ENCODE peak calls at places on chromosomes 5 and 9, in ten cellular contexts. F is heart left ventricle, A is GM13977, P is BE2C, I is body of pancreas, G is spleen, S is neural crest cell, Y is mesothelial cell of epicardium, X is heart right ventricle, K is OCI-LY7. N is an unnamed sample.

GRCh38 chr9:14188011-14188410 is 125.9 kb downstream of the NFIB start:
- DNase-seq in F (no peak), A (no peak), P (no peak), I (no peak), G (no peak), S (no peak), Y (no peak), X (no peak), K (no peak), N (no peak)

GRCh38 chr5:172885594-172886340 is 51.7 kb downstream of the ERGIC1 start:
- DNase-seq in F (peak), A (no peak), P (no peak), I (no peak), G (no peak), S (no peak), Y (no peak), X (peak), K (no peak), N (no peak)

GRCh38 chr5:757931-758697 is 26.4 kb downstream of the ZDHHC11B start:
- DNase-seq in F (peak), A (no peak), P (peak), I (peak), G (no peak), S (peak), Y (no peak), X (peak), K (no peak), N (peak)

GRCh38 chr5:90641528-90641927 is 82.9 kb downstream of the ADGRV1 start:
- DNase-seq in F (no peak), A (no peak), P (no peak), I (no peak), G (no peak), S (no peak), Y (no peak), X (no peak), K (no peak), N (no peak)

GRCh38 chr5:1551426-1551825 is 27.7 kb upstream of the LPCAT1 start:
- DNase-seq in F (no peak), A (no peak), P (no peak), I (no peak), G (no peak), S (no peak), Y (no peak), X (no peak), K (no peak), N (no peak)

GRCh38 chr5:103035701-103036100 is 84.2 kb downstream of the GIN1 start:
- DNase-seq in F (no peak), A (no peak), P (no peak), I (no peak), G (no peak), S (no peak), Y (no peak), X (no peak), K (no peak), N (no peak)

GRCh38 chr9:74107692-74108091 is 389.4 kb upstream of the RORB start:
- DNase-seq in F (no peak), A (no peak), P (no peak), I (no peak), G (no peak), S (no peak), Y (no peak), X (no peak), K (no peak), N (no peak)

GRCh38 chr9:124285490-124285889 is 27.7 kb downstream of the NEK6 start:
- DNase-seq in F (no peak), A (no peak), P (no peak), I (no peak), G (no peak), S (no peak), Y (no peak), X (no peak), K (no peak), N (no peak)

GRCh38 chr9:30235564-30235963 is 2148.9 kb upstream of the ACO1 start:
- DNase-seq in F (no peak), A (no peak), P (no peak), I (no peak), G (no peak), S (no peak), Y (no peak), X (no peak), K (no peak), N (no peak)

GRCh38 chr5:151492729-151493128 is 45.3 kb downstream of the SLC36A1 start:
- DNase-seq in F (no peak), A (no peak), P (no peak), I (no peak), G (no peak), S (no peak), Y (no peak), X (no peak), K (no peak), N (no peak)

GRCh38 chr9:89837152-89837551 is 232.3 kb downstream of the GADD45G start:
- DNase-seq in F (no peak), A (no peak), P (no peak), I (no peak), G (no peak), S (no peak), Y (no peak), X (no peak), K (no peak), N (no peak)

GRCh38 chr5:149257875-149258705 is 13.6 kb upstream of the AFAP1L1 start:
- DNase-seq in F (no peak), A (no peak), P (no peak), I (no peak), G (no peak), S (no peak), Y (no peak), X (no peak), K (no peak), N (no peak)

GRCh38 chr5:109102291-109102690 is 307.5 kb downstream of the PJA2 start:
- DNase-seq in F (no peak), A (no peak), P (no peak), I (no peak), G (no peak), S (no peak), Y (no peak), X (no peak), K (no peak), N (no peak)

GRCh38 chr9:130995399-130995941 is 13.5 kb upstream of the LAMC3 start:
- DNase-seq in F (peak), A (no peak), P (peak), I (no peak), G (no peak), S (no peak), Y (no peak), X (peak), K (peak), N (no peak)

GRCh38 chr5:121805931-121806330 is 45.8 kb upstream of the FTMT start:
- DNase-seq in F (no peak), A (no peak), P (peak), I (no peak), G (no peak), S (no peak), Y (no peak), X (no peak), K (no peak), N (no peak)

GRCh38 chr5:144812770-144813169 is 642.1 kb downstream of the KCTD16 start:
- DNase-seq in F (no peak), A (no peak), P (no peak), I (peak), G (no peak), S (no peak), Y (no peak), X (no peak), K (no peak), N (no peak)

GRCh38 chr5:16726538-16726946 is 109.7 kb upstream of the RETREG1 start:
- DNase-seq in F (no peak), A (no peak), P (no peak), I (no peak), G (no peak), S (no peak), Y (no peak), X (peak), K (peak), N (peak)

GRCh38 chr5:135505973-135506372 is 29.8 kb downstream of the NEUROG1 start:
- DNase-seq in F (no peak), A (no peak), P (no peak), I (no peak), G (no peak), S (no peak), Y (no peak), X (no peak), K (no peak), N (no peak)

GRCh38 chr5:132425009-132425937 is 55.8 kb downstream of the SLC22A5 start:
- DNase-seq in F (no peak), A (peak), P (no peak), I (no peak), G (peak), S (no peak), Y (no peak), X (no peak), K (peak), N (no peak)

GRCh38 chr9:136726631-136727191 is 14.3 kb downstream of the DIPK1B start:
- DNase-seq in F (no peak), A (peak), P (peak), I (peak), G (no peak), S (no peak), Y (no peak), X (no peak), K (peak), N (no peak)

GRCh38 chr9:99352786-99353185 is 130.7 kb downstream of the SEC61B start:
- DNase-seq in F (no peak), A (no peak), P (no peak), I (no peak), G (no peak), S (no peak), Y (no peak), X (no peak), K (no peak), N (no peak)

GRCh38 chr5:149144637-149145036 is 3.3 kb downstream of the ABLIM3 start:
- DNase-seq in F (no peak), A (no peak), P (no peak), I (no peak), G (no peak), S (no peak), Y (no peak), X (no peak), K (no peak), N (no peak)

GRCh38 chr5:147403659-147404640 is 105.9 kb downstream of the DPYSL3 start:
- DNase-seq in F (peak), A (peak), P (no peak), I (peak), G (no peak), S (no peak), Y (no peak), X (peak), K (no peak), N (peak)

GRCh38 chr9:68653141-68653595 is 51.9 kb upstream of the PIP5K1B start:
- DNase-seq in F (no peak), A (peak), P (no peak), I (no peak), G (no peak), S (no peak), Y (no peak), X (no peak), K (no peak), N (no peak)

GRCh38 chr5:144697847-144698262 is 527.2 kb downstream of the KCTD16 start:
- DNase-seq in F (no peak), A (no peak), P (no peak), I (no peak), G (no peak), S (no peak), Y (no peak), X (no peak), K (no peak), N (no peak)

GRCh38 chr5:171525086-171525485 is 105.6 kb downstream of the FGF18 start:
- DNase-seq in F (no peak), A (no peak), P (no peak), I (no peak), G (no peak), S (no peak), Y (no peak), X (no peak), K (no peak), N (no peak)

GRCh38 chr5:171520300-171521170 is 101.1 kb downstream of the FGF18 start:
- DNase-seq in F (peak), A (no peak), P (no peak), I (no peak), G (peak), S (no peak), Y (no peak), X (no peak), K (no peak), N (peak)

GRCh38 chr5:94746731-94747124 is 128.3 kb downstream of the SLF1 start:
- DNase-seq in F (no peak), A (no peak), P (no peak), I (no peak), G (no peak), S (no peak), Y (no peak), X (no peak), K (peak), N (no peak)

GRCh38 chr9:129968690-129969485 is 74.1 kb downstream of the FNBP1 start:
- DNase-seq in F (no peak), A (no peak), P (no peak), I (no peak), G (no peak), S (no peak), Y (no peak), X (no peak), K (no peak), N (no peak)

GRCh38 chr5:2817031-2817603 is 65.6 kb upstream of the IRX2 start:
- DNase-seq in F (no peak), A (no peak), P (no peak), I (no peak), G (no peak), S (no peak), Y (no peak), X (no peak), K (no peak), N (no peak)

GRCh38 chr5:34474573-34475021 is 181.5 kb upstream of the RAI14 start:
- DNase-seq in F (no peak), A (no peak), P (peak), I (peak), G (no peak), S (no peak), Y (no peak), X (no peak), K (peak), N (peak)

GRCh38 chr5:1053391-1054017 is 44.9 kb downstream of the NKD2 start:
- DNase-seq in F (peak), A (no peak), P (no peak), I (no peak), G (no peak), S (no peak), Y (no peak), X (no peak), K (no peak), N (no peak)

GRCh38 chr9:137445930-137446431 is 4.8 kb upstream of the ENTPD8 start:
- DNase-seq in F (peak), A (no peak), P (peak), I (no peak), G (peak), S (no peak), Y (no peak), X (no peak), K (no peak), N (no peak)

GRCh38 chr9:121989010-121989409 is 104.1 kb downstream of the TTLL11 start:
- DNase-seq in F (peak), A (no peak), P (peak), I (no peak), G (no peak), S (no peak), Y (no peak), X (no peak), K (no peak), N (peak)

GRCh38 chr5:145971108-145971507 is 34.7 kb downstream of the SH3RF2 start:
- DNase-seq in F (no peak), A (no peak), P (no peak), I (no peak), G (no peak), S (no peak), Y (no peak), X (no peak), K (no peak), N (no peak)

GRCh38 chr5:62732677-62733121 is 154.1 kb downstream of the LRRC70 start:
- DNase-seq in F (no peak), A (no peak), P (no peak), I (no peak), G (no peak), S (no peak), Y (no peak), X (no peak), K (no peak), N (no peak)

GRCh38 chr5:146877783-146878470 is 630 bp downstream of the PPP2R2B start:
- DNase-seq in F (no peak), A (peak), P (peak), I (peak), G (peak), S (peak), Y (peak), X (peak), K (no peak), N (peak)

GRCh38 chr5:76401801-76402250 is 1.3 kb upstream of the IQGAP2 start:
- DNase-seq in F (no peak), A (peak), P (no peak), I (no peak), G (peak), S (no peak), Y (no peak), X (no peak), K (peak), N (no peak)

GRCh38 chr5:7886849-7887460 is 18.0 kb downstream of the MTRR start:
- DNase-seq in F (no peak), A (peak), P (no peak), I (no peak), G (no peak), S (no peak), Y (no peak), X (no peak), K (peak), N (no peak)
- TF ChIP-seq CTCF in F (peak), A (peak), P (peak), I (peak), G (peak), S (peak), Y (no peak), X (peak), K (peak), N (peak)

GRCh38 chr5:163104496-163104895 is 332.9 kb upstream of the CCNG1 start:
- DNase-seq in F (no peak), A (no peak), P (peak), I (peak), G (no peak), S (no peak), Y (no peak), X (no peak), K (no peak), N (no peak)
- TF ChIP-seq CTCF in F (no peak), A (peak), P (peak), I (peak), G (no peak), S (peak), Y (no peak), X (no peak), K (peak), N (no peak)

GRCh38 chr9:2985343-2985742 is 141.4 kb upstream of the PUM3 start:
- DNase-seq in F (no peak), A (no peak), P (no peak), I (peak), G (no peak), S (no peak), Y (no peak), X (no peak), K (no peak), N (no peak)

GRCh38 chr9:2992427-2992826 is 148.5 kb upstream of the PUM3 start:
- DNase-seq in F (no peak), A (no peak), P (no peak), I (no peak), G (no peak), S (no peak), Y (no peak), X (no peak), K (no peak), N (no peak)

GRCh38 chr9:2987679-2988078 is 143.8 kb upstream of the PUM3 start:
- DNase-seq in F (no peak), A (no peak), P (no peak), I (no peak), G (no peak), S (no peak), Y (no peak), X (no peak), K (no peak), N (no peak)

GRCh38 chr9:2991292-2991691 is 147.4 kb upstream of the PUM3 start:
- DNase-seq in F (no peak), A (no peak), P (no peak), I (no peak), G (no peak), S (no peak), Y (no peak), X (no peak), K (no peak), N (no peak)
- TF ChIP-seq CTCF in F (no peak), A (no peak), P (no peak), I (no peak), G (no peak), S (peak), Y (no peak), X (no peak), K (peak), N (no peak)

GRCh38 chr9:113507256-113507655 is 43.7 kb downstream of the RGS3 start:
- DNase-seq in F (no peak), A (no peak), P (no peak), I (no peak), G (peak), S (no peak), Y (no peak), X (no peak), K (no peak), N (no peak)

GRCh38 chr9:113511047-113511521 is 47.6 kb downstream of the RGS3 start:
- DNase-seq in F (peak), A (no peak), P (no peak), I (peak), G (peak), S (no peak), Y (no peak), X (peak), K (no peak), N (peak)

GRCh38 chr9:113508111-113508749 is 44.7 kb downstream of the RGS3 start:
- DNase-seq in F (no peak), A (no peak), P (no peak), I (peak), G (peak), S (no peak), Y (no peak), X (no peak), K (no peak), N (peak)

GRCh38 chr9:113511856-113512761 is 48.6 kb downstream of the RGS3 start:
- DNase-seq in F (no peak), A (peak), P (no peak), I (no peak), G (peak), S (no peak), Y (no peak), X (no peak), K (peak), N (no peak)

GRCh38 chr9:113509463-113509862 is 45.9 kb downstream of the RGS3 start:
- DNase-seq in F (no peak), A (no peak), P (no peak), I (no peak), G (no peak), S (no peak), Y (no peak), X (no peak), K (no peak), N (no peak)
- TF ChIP-seq CTCF in F (no peak), A (no peak), P (no peak), I (no peak), G (no peak), S (no peak), Y (no peak), X (no peak), K (no peak), N (no peak)

GRCh38 chr9:107090218-107090617 is 192.9 kb upstream of the RAD23B start:
- DNase-seq in F (no peak), A (no peak), P (no peak), I (no peak), G (no peak), S (no peak), Y (no peak), X (no peak), K (no peak), N (no peak)

GRCh38 chr9:107086460-107086859 is 196.6 kb upstream of the RAD23B start:
- DNase-seq in F (no peak), A (no peak), P (no peak), I (no peak), G (no peak), S (no peak), Y (no peak), X (no peak), K (no peak), N (no peak)

GRCh38 chr9:107087256-107087655 is 195.8 kb upstream of the RAD23B start:
- DNase-seq in F (no peak), A (no peak), P (no peak), I (no peak), G (no peak), S (no peak), Y (no peak), X (no peak), K (no peak), N (no peak)
- TF ChIP-seq CTCF in F (peak), A (no peak), P (peak), I (no peak), G (no peak), S (no peak), Y (no peak), X (no peak), K (no peak), N (no peak)

DNA sequence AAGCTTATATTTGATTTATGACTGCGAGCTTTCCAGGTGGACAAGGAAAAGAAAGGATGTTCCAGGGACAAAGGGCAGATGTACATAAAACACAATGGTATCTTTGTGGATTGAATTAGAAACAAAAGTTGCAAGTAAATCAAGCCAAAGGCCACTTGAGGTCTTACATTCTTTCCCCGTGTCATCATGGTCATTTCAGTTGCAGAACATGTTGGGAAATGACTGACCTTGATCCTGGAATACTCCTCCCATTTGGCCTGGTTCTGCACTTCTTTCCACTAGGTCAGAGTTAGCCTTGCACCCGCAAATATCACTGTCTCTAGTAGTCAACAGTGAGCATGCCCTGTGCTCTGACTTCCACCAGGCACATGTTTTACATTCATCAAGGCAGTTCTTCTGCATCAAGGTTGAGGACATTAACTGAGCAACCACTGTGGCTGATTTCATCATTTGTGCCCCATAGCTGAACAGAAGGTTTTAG is 1161.6 kb upstream of the DMAC1 start:
- DNase-seq in F (peak), A (no peak), P (no peak), I (peak), G (no peak), S (no peak), Y (no peak), X (peak), K (no peak), N (no peak)
- TF ChIP-seq CTCF in F (no peak), A (no peak), P (no peak), I (no peak), G (no peak), S (no peak), Y (no peak), X (no peak), K (no peak), N (no peak)

N was measured in Calu3.